ENCODE peak calls at places on chromosome 11, in four cellular contexts. Y, W, H and F are unnamed samples.

GRCh38 chr11:28100665-28101064 is 7.3 kb downstream of the KIF18A start:
- DNase-seq in Y (no peak), W (no peak), H (no peak), F (no peak)

GRCh38 chr11:66146940-66147339 is 76.9 kb downstream of the PACS1 start:
- DNase-seq in Y (no peak), W (no peak), H (no peak), F (no peak)

GRCh38 chr11:124199702-124200101 is 16.6 kb downstream of the OR10D3 start:
- DNase-seq in Y (no peak), W (peak; percentile 5), H (no peak), F (no peak)

GRCh38 chr11:116644948-116645305 is 127.9 kb downstream of the BUD13 start:
- DNase-seq in Y (no peak), W (no peak), H (no peak), F (no peak)

GRCh38 chr11:25899761-25900160 is 432.2 kb upstream of the ANO3 start:
- DNase-seq in Y (no peak), W (no peak), H (no peak), F (no peak)

GRCh38 chr11:15985127-15985862 is 371.1 kb downstream of the SOX6 start:
- DNase-seq in Y (no peak), W (peak; percentile 51), H (no peak), F (no peak)

GRCh38 chr11:119480375-119481020 is 57.5 kb upstream of the THY1 start:
- DNase-seq in Y (no peak), W (no peak), H (no peak), F (no peak)

GRCh38 chr11:106988151-106988806 is 30.0 kb downstream of the GUCY1A2 start:
- DNase-seq in Y (no peak), W (peak; percentile 74), H (no peak), F (no peak)

GRCh38 chr11:6468712-6469495 is 4.8 kb downstream of the TRIM3 start:
- DNase-seq in Y (no peak), W (peak; percentile 59), H (peak; percentile 84), F (no peak)

GRCh38 chr11:118175031-118175531 is 1.4 kb downstream of the SCN2B start:
- DNase-seq in Y (peak; percentile 99), W (peak; percentile 36), H (no peak), F (no peak)

GRCh38 chr11:57668467-57668890 is 565 bp downstream of the ZDHHC5 start:
- DNase-seq in Y (no peak), W (no peak), H (no peak), F (no peak)

GRCh38 chr11:61334434-61335354 is 1.7 kb downstream of the TKFC start:
- DNase-seq in Y (no peak), W (peak; percentile 24), H (no peak), F (no peak)

GRCh38 chr11:62139526-62140301 is 15.9 kb downstream of the INCENP start:
- DNase-seq in Y (no peak), W (no peak), H (no peak), F (no peak)

GRCh38 chr11:12189543-12190235 is 79.3 kb downstream of the MICAL2 start:
- DNase-seq in Y (no peak), W (no peak), H (no peak), F (peak; percentile 53)

GRCh38 chr11:65207918-65208784 is 26.4 kb downstream of the CAPN1 start:
- DNase-seq in Y (no peak), W (no peak), H (no peak), F (no peak)

GRCh38 chr11:35274909-35275807 is 136.2 kb downstream of the CD44 start:
- DNase-seq in Y (peak; percentile 68), W (peak; percentile 63), H (peak; percentile 57), F (no peak)

GRCh38 chr11:23711981-23712380 is 784.9 kb upstream of the LUZP2 start:
- DNase-seq in Y (no peak), W (no peak), H (no peak), F (no peak)

GRCh38 chr11:2815762-2816496 is 69.6 kb downstream of the CDKN1C start:
- DNase-seq in Y (no peak), W (no peak), H (no peak), F (no peak)

GRCh38 chr11:2718817-2719438 is 19.1 kb upstream of the KCNQ1OT1 start:
- DNase-seq in Y (no peak), W (no peak), H (no peak), F (no peak)

GRCh38 chr11:75301131-75301530 is 50.3 kb downstream of the ARRB1 start:
- DNase-seq in Y (no peak), W (no peak), H (peak; percentile 71), F (no peak)

GRCh38 chr11:115129771-115130306 is 374.4 kb downstream of the CADM1 start:
- DNase-seq in Y (no peak), W (no peak), H (no peak), F (no peak)

GRCh38 chr11:65866524-65867283 is 5.9 kb downstream of the EFEMP2 start:
- DNase-seq in Y (no peak), W (no peak), H (peak; percentile 24), F (no peak)

GRCh38 chr11:16082532-16083055 is 273.8 kb downstream of the SOX6 start:
- DNase-seq in Y (no peak), W (no peak), H (no peak), F (no peak)

GRCh38 chr11:47606731-47607130 is 12.5 kb upstream of the C1QTNF4 start:
- DNase-seq in Y (no peak), W (no peak), H (no peak), F (no peak)

GRCh38 chr11:112320668-112321067 is 60.0 kb upstream of the PLET1 start:
- DNase-seq in Y (peak; percentile 58), W (peak; percentile 80), H (peak; percentile 60), F (no peak)

GRCh38 chr11:132895340-132895739 is 637.0 kb downstream of the OPCML start:
- DNase-seq in Y (no peak), W (no peak), H (no peak), F (no peak)

GRCh38 chr11:94175545-94175944 is 46.9 kb downstream of the PANX1 start:
- DNase-seq in Y (no peak), W (peak; percentile 90), H (no peak), F (no peak)

DNA sequence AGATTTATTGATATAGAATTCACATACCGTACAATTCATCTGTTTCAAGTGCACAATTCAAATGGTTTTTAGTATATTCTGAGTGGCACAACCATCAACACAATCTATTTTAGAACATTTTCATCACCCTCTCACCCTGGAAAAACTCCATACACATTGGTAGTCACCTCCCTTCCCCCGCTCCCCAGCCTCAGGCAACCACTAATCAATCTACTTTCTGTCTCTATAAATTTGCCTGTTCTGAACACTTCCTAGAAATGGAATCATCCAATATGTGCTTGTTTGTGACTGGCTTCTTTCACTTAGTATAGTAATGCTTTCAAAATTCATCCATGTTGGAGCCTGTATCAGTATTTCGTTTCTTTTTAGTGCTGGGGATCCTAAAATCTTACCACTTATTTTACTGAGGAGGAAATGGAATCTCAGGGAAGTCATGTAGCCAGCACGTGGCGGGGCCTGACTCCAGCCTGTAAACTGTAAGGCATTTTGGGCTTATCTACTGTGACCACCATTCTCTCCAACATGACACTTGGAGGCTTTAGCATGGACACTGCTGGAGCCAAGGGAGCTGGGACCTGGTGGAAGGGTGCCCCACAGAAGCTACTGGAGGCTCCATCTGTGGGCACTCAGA is 905 bp upstream of the UCP3 start:
- DNase-seq in Y (no peak), W (no peak), H (no peak), F (no peak)
- H3K4me1 ChIP-seq in Y (no peaks in the 10 kb centered on the region), W (peaks cover 20% of the 10 kb centered on the region), H (no peaks in the 10 kb centered on the region), F (peaks cover 99% of the 10 kb centered on the region)

GRCh38 chr11:9616042-9616640 is 42.7 kb downstream of the WEE1 start:
- DNase-seq in Y (no peak), W (peak; percentile 46), H (no peak), F (no peak)

GRCh38 chr11:9619971-9620370 is 43.9 kb upstream of the SWAP70 start:
- DNase-seq in Y (no peak), W (no peak), H (no peak), F (no peak)

GRCh38 chr11:9617960-9618359 is 44.5 kb downstream of the WEE1 start:
- DNase-seq in Y (no peak), W (peak; percentile 93), H (no peak), F (no peak)

GRCh38 chr11:9616858-9617257 is 43.4 kb downstream of the WEE1 start:
- DNase-seq in Y (no peak), W (no peak), H (no peak), F (no peak)

DNA sequence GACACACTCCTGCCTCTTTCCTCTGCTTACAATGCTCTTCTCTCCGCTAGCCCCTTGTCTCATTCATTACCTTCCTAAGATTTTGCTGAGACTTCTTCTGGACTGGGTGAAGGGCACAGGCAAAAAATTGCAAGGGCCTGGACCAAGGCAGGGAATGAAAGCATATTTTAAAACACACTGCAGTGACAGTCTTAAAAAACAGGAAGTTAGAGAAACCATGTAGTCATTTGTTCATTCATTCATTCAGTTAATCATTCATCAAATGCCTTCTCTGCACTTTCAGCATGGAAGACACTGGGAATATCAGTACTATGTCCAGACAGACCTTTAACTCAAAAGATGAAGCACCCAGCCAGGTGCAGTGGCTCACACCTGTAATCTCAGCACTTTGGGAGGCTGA is 44.9 kb upstream of the SWAP70 start:
- DNase-seq in Y (no peak), W (no peak), H (no peak), F (no peak)
- H3K4me1 ChIP-seq in Y (no peaks in the 10 kb centered on the region), W (peaks cover 26% of the 10 kb centered on the region), H (peaks cover 4% of the 10 kb centered on the region), F (peaks cover 11% of the 10 kb centered on the region)

GRCh38 chr11:114123692-114124330 is 64.3 kb downstream of the ZBTB16 start:
- DNase-seq in Y (no peak), W (no peak), H (no peak), F (no peak)

GRCh38 chr11:114122668-114123067 is 63.2 kb downstream of the ZBTB16 start:
- DNase-seq in Y (no peak), W (no peak), H (no peak), F (no peak)

GRCh38 chr11:114125959-114126358 is 66.4 kb downstream of the ZBTB16 start:
- DNase-seq in Y (no peak), W (no peak), H (no peak), F (no peak)

GRCh38 chr11:114125531-114125930 is 66.0 kb downstream of the ZBTB16 start:
- DNase-seq in Y (no peak), W (no peak), H (no peak), F (no peak)

GRCh38 chr11:114124601-114125144 is 65.2 kb downstream of the ZBTB16 start:
- DNase-seq in Y (no peak), W (no peak), H (no peak), F (no peak)
- H3K4me1 ChIP-seq in Y (no peaks in the 10 kb centered on the region), W (peaks cover 79% of the 10 kb centered on the region), H (peaks cover 29% of the 10 kb centered on the region), F (no peaks in the 10 kb centered on the region)

DNA sequence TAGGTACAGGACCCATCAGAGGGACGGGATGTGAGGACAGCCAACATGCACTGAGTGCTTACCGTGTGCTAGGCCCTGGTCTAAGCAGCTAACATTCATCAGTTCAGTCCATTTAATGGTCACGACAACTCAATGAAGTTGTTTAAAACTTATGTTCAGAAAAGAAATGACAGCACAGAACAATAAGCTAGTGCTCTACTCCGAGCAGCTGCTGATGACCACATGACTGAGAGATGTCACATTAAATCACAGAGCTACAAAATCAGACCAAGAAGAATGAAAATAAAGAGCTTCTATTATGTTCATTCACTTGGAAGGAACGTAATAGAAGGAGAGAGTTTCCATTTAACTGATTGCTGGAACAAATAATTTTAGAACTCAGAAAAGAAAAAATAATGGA is 26.3 kb downstream of the PRDM10 start:
- DNase-seq in Y (no peak), W (no peak), H (no peak), F (no peak)
- H3K4me1 ChIP-seq in Y (no peaks in the 10 kb centered on the region), W (peaks cover 4% of the 10 kb centered on the region), H (no peaks in the 10 kb centered on the region), F (no peaks in the 10 kb centered on the region)